ENCODE peak calls at places on chromosomes 2 and 18, in six cellular contexts. K is breast epithelium, E is heart left ventricle, C is GM20000, V is WTC11, R is foreskin fibroblast. S is an unnamed sample.
A peak's percentile ranks its signal among the peaks of the same experiment; 100 is the strongest.

GRCh38 chr2:45177870-45178269 is 168.6 kb upstream of the SIX2 start:
- DNase-seq in E (no peak), R (peak; percentile 93), C (no peak), V (no peak), K (no peak), S (no peak)

GRCh38 chr18:46821856-46822711 is 65.2 kb upstream of the ST8SIA5 start:
- DNase-seq in V (no peak), K (no peak), E (no peak), C (no peak), R (no peak), S (no peak)

GRCh38 chr2:25491966-25492532 is 150.3 kb upstream of the DNMT3A start:
- DNase-seq in V (no peak), R (peak; percentile 28), C (no peak), K (no peak), E (no peak), S (no peak)

GRCh38 chr2:188969236-188970032 is 4.7 kb upstream of the COL3A1 start:
- DNase-seq in C (no peak), E (no peak), K (no peak), V (no peak), R (peak; percentile 55), S (no peak)

GRCh38 chr18:74507120-74507881 is 11.1 kb downstream of the CNDP2 start:
- DNase-seq in E (no peak), R (no peak), K (no peak), C (no peak), V (no peak), S (no peak)

GRCh38 chr2:35081001-35081628 is 1274.5 kb upstream of the CRIM1 start:
- DNase-seq in E (no peak), C (no peak), R (no peak), K (no peak), V (no peak), S (no peak)

GRCh38 chr2:23367760-23368159 is 17.2 kb upstream of the KLHL29 start:
- DNase-seq in E (no peak), R (no peak), K (no peak), V (no peak), C (no peak), S (no peak)

GRCh38 chr18:29512203-29512602 is 1335.3 kb upstream of the CDH2 start:
- DNase-seq in R (no peak), K (no peak), V (no peak), E (no peak), C (no peak), S (no peak)

GRCh38 chr18:11937874-11938478 is 29.9 kb upstream of the MPPE1 start:
- DNase-seq in K (peak; percentile 73), C (peak; percentile 82), V (peak; percentile 78), R (peak; percentile 52), E (peak; percentile 71), S (peak; percentile 95)

GRCh38 chr2:102070058-102070642 is 72.4 kb upstream of the IL1R1 start:
- DNase-seq in V (no peak), E (peak; percentile 91), R (peak; percentile 80), K (peak; percentile 74), C (no peak), S (peak; percentile 93)

GRCh38 chr2:53715568-53715967 is 52.0 kb upstream of the CHAC2 start:
- DNase-seq in C (no peak), K (no peak), E (no peak), R (no peak), V (no peak), S (no peak)

GRCh38 chr2:241501099-241501541 is 7.3 kb downstream of the STK25 start:
- DNase-seq in R (no peak), C (no peak), V (no peak), K (no peak), E (no peak), S (no peak)

GRCh38 chr18:23257686-23258565 is 122.6 kb downstream of the CABLES1 start:
- DNase-seq in R (peak; percentile 32), E (no peak), V (no peak), C (no peak), K (no peak), S (no peak)

GRCh38 chr2:37323770-37324535 is 680 bp downstream of the PRKD3 start:
- DNase-seq in C (no peak), V (no peak), R (no peak), E (peak; percentile 37), K (no peak), S (no peak)
- TF ChIP-seq CTCF in C (no peak), V (no peak), R (no peak), E (no peak), K (no peak), S (no peak)

DNA sequence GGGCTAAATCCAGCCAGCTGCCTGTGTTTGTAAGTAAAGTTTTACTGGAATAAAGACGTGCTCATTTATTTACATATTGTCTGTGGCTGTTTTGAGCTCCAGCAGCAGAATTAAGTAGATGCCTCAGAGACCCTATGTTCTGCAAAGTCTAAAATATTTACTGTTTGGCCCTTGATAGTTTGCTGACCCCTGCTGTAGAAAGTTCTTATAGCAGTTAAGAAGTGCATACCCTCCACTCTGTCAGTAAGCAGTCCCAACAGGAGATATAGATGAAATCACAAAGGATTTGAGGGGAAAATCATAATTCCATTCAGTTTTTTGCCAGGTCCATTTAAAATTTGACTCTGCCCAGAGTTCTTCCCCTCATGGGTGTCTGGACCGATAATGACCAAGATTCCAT is 50.1 kb upstream of the ITM2C start:
- DNase-seq in V (no peak), E (no peak), C (no peak), K (no peak), R (no peak), S (no peak)
- TF ChIP-seq CTCF in V (no peak), E (peak; percentile 29), C (peak; percentile 7), K (no peak), R (peak; percentile 51), S (no peak)

DNA sequence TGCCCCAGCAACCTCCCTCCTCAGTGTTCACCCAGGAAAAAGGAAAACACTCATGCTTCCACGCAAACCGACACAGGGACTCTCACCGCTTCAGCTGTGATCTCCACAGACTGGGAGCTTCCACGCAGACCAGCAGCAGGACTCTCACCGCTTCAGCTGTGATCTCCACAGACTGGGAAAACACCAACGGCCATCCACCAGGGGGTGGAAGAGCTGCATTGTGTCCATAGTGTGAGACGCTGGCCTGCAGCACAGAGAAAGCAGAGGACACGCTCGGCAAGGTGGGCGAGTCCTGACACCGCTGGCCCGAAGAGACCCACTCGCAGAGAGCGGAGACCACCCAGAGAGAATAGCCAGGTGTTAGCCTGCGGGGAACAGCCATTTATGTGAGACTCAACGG is 42.5 kb upstream of the NFATC1 start:
- DNase-seq in R (no peak), V (peak; percentile 44), C (no peak), E (no peak), K (no peak), S (no peak)
- TF ChIP-seq CTCF in R (peak; percentile 28), V (no peak), C (no peak), E (no peak), K (no peak), S (no peak)

GRCh38 chr18:59994357-59994756 is 94.6 kb downstream of the PMAIP1 start:
- DNase-seq in K (no peak), R (no peak), E (no peak), C (no peak), V (no peak), S (no peak)
- TF ChIP-seq CTCF in K (no peak), R (peak; percentile 13), E (no peak), C (no peak), V (no peak), S (no peak)

DNA sequence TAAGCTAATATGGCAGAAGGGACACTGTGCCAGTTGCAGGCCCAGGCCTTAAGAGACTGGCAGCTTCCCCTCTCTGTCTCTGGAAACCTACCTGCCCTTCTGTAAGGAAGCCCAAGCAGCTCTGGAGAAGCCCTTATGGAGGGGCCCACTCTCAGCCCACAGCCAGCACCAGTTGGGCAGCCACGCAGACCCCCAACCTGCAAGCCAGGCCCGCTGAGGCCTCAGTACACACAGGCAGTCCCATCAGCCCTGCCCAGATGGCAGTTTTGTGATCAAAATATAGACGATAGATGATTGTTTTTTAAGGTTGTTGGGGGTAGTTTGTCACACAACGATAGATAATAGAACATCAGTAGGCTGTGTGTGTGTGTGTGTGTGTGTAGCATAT is 36.8 kb upstream of the ALPP start:
- DNase-seq in C (no peak), V (peak; percentile 2), E (no peak), R (no peak), K (no peak), S (no peak)
- TF ChIP-seq CTCF in C (no peak), V (no peak), E (no peak), R (no peak), K (no peak), S (no peak)

DNA sequence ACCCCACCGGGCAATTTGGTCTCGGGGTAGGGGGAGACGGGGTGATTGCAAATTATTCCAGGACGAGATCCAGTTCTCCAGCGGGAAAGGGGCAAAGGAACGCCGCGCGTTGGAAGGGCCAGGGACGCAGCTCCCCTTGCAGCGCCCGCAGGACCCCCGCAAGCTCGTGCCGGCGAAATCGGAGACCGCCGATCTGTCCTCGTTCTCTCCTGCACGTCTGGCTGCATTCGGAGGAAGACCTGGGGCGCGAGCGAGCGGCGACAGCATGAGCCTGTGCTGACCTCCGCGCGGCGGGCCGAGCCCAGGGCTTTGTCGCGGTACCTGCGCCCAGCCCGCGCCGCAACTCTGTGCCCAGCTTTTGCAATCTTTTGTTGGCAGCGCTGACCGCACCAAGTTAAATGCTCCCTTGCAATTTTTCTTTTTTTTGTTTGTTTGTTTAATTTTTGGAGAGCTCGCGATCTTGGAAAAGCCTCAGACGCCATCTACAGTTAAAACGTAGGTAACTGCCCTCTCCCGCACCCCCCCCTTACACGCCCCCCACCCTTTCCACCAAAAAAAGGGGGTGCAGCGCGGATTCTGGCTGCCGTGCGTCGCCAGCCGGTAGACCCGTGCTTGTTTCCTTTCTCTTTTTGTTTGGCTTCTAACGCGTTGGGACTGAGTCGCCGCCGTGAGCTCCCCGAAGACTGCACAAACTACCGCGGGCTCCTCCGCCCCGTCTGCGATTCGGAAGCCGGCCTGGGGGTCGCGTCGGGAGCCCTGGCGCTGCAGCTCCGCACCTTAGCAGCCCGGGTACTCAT is 653 bp downstream of the TRIB2 start:
- DNase-seq in R (peak; percentile 57), V (peak; percentile 74), E (peak; percentile 69), C (peak; percentile 66), K (no peak), S (no peak)
- TF ChIP-seq CTCF in R (peak; percentile 33), V (no peak), E (peak; percentile 49), C (no peak), K (peak; percentile 34), S (no peak)

DNA sequence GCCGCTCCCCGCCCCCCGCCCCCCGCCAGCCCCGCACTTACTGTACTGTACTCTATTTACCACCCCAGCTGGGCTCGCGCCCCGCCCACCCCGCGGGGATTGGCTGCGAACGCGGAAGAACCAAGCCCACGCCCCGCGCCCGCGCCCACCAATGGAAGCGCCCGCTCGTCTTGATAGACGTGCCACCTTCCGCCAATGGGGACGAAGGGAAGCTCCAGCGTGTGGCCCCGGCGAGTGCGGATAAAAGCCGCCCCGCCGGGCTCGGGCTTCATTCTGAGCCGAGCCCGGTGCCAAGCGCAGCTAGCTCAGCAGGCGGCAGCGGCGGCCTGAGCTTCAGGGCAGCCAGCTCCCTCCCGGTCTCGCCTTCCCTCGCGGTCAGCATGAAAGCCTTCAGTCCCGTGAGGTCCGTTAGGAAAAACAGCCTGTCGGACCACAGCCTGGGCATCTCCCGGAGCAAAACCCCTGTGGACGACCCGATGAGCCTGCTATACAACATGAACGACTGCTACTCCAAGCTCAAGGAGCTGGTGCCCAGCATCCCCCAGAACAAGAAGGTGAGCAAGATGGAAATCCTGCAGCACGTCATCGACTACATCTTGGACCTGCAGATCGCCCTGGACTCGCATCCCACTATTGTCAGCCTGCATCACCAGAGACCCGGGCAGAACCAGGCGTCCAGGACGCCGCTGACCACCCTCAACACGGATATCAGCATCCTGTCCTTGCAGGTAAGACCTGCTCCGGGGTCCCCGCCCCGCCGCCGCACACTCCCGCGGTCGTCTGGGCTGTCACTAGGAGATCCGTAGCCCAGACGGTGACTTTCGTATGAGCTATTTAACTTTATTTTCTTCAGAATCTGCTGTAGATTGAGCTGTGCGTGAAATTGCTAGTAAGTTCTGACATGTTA is at the start of gene ID2:
- DNase-seq in E (peak; percentile 99), K (peak; percentile 99), R (peak; percentile 98), C (peak; percentile 99), V (peak; percentile 99), S (peak; percentile 100)
- TF ChIP-seq CTCF in E (no peak), K (no peak), R (peak; percentile 12), C (no peak), V (no peak), S (no peak)